ENCODE peak calls at places on chromosomes 5 and 9, in four cellular contexts. A is WERI-Rb-1, X is adrenal gland, I is left ventricle myocardium inferior. M is an unnamed sample.

GRCh38 chr5:91225848-91226686 is 157.1 kb downstream of the ARRDC3 start:
- DNase-seq in X (no peak), A (peak; percentile 62), I (no peak), M (peak; percentile 55)

GRCh38 chr5:114957384-114957783 is 212.3 kb downstream of the TRIM36 start:
- DNase-seq in X (no peak), I (no peak), A (no peak), M (no peak)

GRCh38 chr9:133227242-133227860 is 18.3 kb upstream of the OBP2B start:
- DNase-seq in A (no peak), I (no peak), X (no peak), M (no peak)

GRCh38 chr5:64869419-64869818 is 100.7 kb downstream of the CWC27 start:
- DNase-seq in X (no peak), A (no peak), I (no peak), M (no peak)

GRCh38 chr9:7185612-7186011 is 427.8 kb downstream of the KDM4C start:
- DNase-seq in X (peak; percentile 19), I (no peak), A (no peak), M (no peak)

GRCh38 chr5:117220730-117221129 is 646.1 kb upstream of the SEMA6A start:
- DNase-seq in X (no peak), A (no peak), I (no peak), M (no peak)

GRCh38 chr9:107276966-107277710 is 5.9 kb upstream of the RAD23B start:
- DNase-seq in X (no peak), A (no peak), I (no peak), M (no peak)

GRCh38 chr5:109656829-109657228 is 32.9 kb upstream of the MAN2A1 start:
- DNase-seq in X (peak; percentile 73), I (peak; percentile 26), A (no peak), M (no peak)

GRCh38 chr9:130368631-130369103 is 76.1 kb upstream of the ASS1 start:
- DNase-seq in X (no peak), A (no peak), I (no peak), M (no peak)

GRCh38 chr5:124755565-124755964 is 9.1 kb upstream of the ZNF608 start:
- DNase-seq in I (no peak), X (no peak), A (peak; percentile 17), M (no peak)

GRCh38 chr5:178340187-178340586 is 107.6 kb upstream of the PHYKPL start:
- DNase-seq in X (no peak), A (no peak), I (no peak), M (no peak)

GRCh38 chr5:66958984-66959641 is 237.5 kb downstream of the CD180 start:
- DNase-seq in X (peak; percentile 59), A (no peak), I (peak; percentile 40), M (peak; percentile 19)

GRCh38 chr5:154078305-154078704 is 39.5 kb downstream of the MFAP3 start:
- DNase-seq in X (peak; percentile 16), A (no peak), I (no peak), M (no peak)
- H3K27ac ChIP-seq in X (no peak overlapping the region), A (no peak overlapping the region), I (peak overlapping the region; percentile 57), M (no peak overlapping the region)

DNA sequence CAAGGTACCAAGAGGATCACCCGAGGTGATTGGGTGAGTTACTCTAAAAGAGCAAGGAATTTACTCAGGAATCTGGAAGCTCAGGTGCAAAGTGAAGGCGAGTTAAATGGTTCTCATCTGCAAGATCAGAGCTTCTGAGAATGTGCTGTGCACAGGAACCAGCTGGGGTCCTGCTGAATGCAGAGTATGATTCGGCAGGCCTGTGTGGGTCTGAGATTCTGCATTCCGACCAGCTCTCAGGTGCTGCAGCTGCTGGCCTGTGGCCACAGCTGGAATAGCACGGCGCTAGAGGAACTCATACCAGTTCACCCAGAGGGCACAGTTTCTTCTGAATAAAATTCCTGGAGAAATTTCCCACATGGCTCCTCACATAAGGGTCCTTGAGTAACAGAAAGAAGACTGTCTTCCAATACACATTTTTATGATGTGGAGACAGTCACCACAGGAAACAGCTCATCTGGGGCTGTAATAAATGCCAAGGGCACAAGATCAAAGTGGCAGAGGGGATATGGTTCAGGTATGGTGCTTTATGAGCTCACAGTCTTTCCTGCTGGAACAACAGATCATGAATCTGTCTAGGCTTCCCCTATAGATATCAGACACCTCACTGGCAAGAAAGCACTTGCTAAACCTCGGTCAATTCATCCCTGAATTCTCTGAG is 83.9 kb downstream of the PTPN3 start:
- DNase-seq in I (no peak), X (no peak), A (no peak), M (no peak)
- TF ChIP-seq CTCF in I (no peak), X (no peak), A (no peak), M (no peak)

GRCh38 chr5:44389410-44389879 is at the start of gene FGF10:
- DNase-seq in I (peak; percentile 29), A (peak; percentile 8), X (no peak), M (peak; percentile 50)

GRCh38 chr5:44387391-44387790 is 1.8 kb downstream of the FGF10 start:
- DNase-seq in X (no peak), I (no peak), A (no peak), M (no peak)

GRCh38 chr5:44388504-44389409 is 463 bp downstream of the FGF10 start:
- DNase-seq in A (no peak), I (peak; percentile 14), X (no peak), M (peak; percentile 11)

GRCh38 chr5:44390332-44390731 is 1.1 kb upstream of the FGF10 start:
- DNase-seq in X (no peak), I (no peak), A (no peak), M (no peak)

GRCh38 chr5:44387911-44388310 is 1.3 kb downstream of the FGF10 start:
- DNase-seq in X (no peak), I (no peak), A (no peak), M (no peak)
- H3K27ac ChIP-seq in X (no peak overlapping the region), I (no peak overlapping the region), A (no peak overlapping the region), M (peak overlapping the region; percentile 84)

GRCh38 chr5:87539839-87540238 is 127.1 kb upstream of the CCNH start:
- DNase-seq in X (no peak), I (no peak), A (no peak), M (no peak)
- TF ChIP-seq CTCF in X (no peak), I (no peak), A (no peak), M (no peak)

GRCh38 chr9:93094294-93095204 is 1.5 kb upstream of the CARD19 start:
- DNase-seq in I (peak; percentile 59), X (peak; percentile 75), A (no peak), M (peak; percentile 61)

GRCh38 chr9:93092171-93092991 is 3.6 kb upstream of the CARD19 start:
- DNase-seq in X (peak; percentile 16), I (no peak), A (no peak), M (no peak)

GRCh38 chr9:93091453-93092081 is 4.5 kb upstream of the CARD19 start:
- DNase-seq in X (peak; percentile 75), A (no peak), I (no peak), M (no peak)

GRCh38 chr9:93093449-93094293 is 2.3 kb upstream of the CARD19 start:
- DNase-seq in I (no peak), X (peak; percentile 43), A (no peak), M (no peak)

GRCh38 chr9:93093081-93093448 is 3.0 kb upstream of the CARD19 start:
- DNase-seq in A (no peak), X (peak; percentile 38), I (no peak), M (no peak)
- H3K27ac ChIP-seq in A (no peak overlapping the region), X (peak overlapping the region; percentile 98), I (peak overlapping the region; percentile 97), M (no peak overlapping the region)

GRCh38 chr9:8855046-8855445 is 1055.5 kb upstream of the DMAC1 start:
- DNase-seq in A (no peak), X (no peak), I (no peak), M (no peak)
- TF ChIP-seq CTCF in A (peak; percentile 35), X (no peak), I (peak; percentile 49), M (no peak)

DNA sequence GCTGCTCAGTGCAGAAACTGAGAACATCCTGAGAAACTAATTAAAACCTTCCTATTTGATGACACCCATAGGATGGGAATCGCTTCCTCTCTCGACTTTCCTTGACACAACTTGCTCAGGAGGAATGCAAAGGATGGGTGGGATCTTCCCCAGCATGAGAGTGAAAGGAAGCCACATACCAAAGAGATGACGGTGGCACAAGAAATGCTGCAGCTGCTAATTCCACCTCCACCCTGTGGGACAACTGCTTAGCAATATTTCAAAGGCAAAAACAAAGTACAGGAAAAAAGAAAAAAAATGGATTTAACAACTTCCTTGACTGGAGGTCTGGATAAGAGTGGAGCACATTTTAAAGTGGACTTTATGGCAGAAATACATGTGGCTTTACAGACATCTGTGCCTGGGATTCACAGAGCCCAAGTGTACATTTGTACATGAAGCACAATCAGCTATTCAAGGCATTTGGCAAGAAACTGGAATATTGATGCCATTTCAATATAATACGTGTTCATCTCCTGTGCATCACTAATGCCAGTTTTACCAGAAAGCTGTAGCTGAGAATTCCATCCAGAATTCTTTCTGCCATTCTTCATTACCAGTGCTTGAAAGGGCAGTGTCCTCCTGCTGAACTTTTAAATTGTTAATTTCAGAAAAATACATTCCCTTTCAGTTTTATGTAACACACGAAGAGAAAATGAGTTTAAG is 359.2 kb upstream of the ACTBL2 start:
- DNase-seq in X (peak; percentile 14), A (no peak), I (no peak), M (no peak)
- H3K27ac ChIP-seq in X (no peak overlapping the region), A (no peak overlapping the region), I (peak overlapping the region; percentile 65), M (no peak overlapping the region)

GRCh38 chr5:79772651-79773050 is 83.0 kb downstream of the CMYA5 start:
- DNase-seq in I (no peak), A (no peak), X (no peak), M (no peak)

GRCh38 chr5:79771387-79771786 is 81.8 kb downstream of the CMYA5 start:
- DNase-seq in X (no peak), A (no peak), I (no peak), M (no peak)

GRCh38 chr5:79773612-79774011 is 84.0 kb downstream of the CMYA5 start:
- DNase-seq in I (no peak), X (no peak), A (no peak), M (no peak)

GRCh38 chr5:79774855-79775237 is 85.2 kb downstream of the CMYA5 start:
- DNase-seq in A (no peak), X (no peak), I (no peak), M (no peak)

GRCh38 chr5:79774171-79774854 is 84.7 kb downstream of the CMYA5 start:
- DNase-seq in A (peak; percentile 67), X (no peak), I (no peak), M (no peak)
- TF ChIP-seq CTCF in A (peak; percentile 60), X (no peak), I (peak; percentile 41), M (no peak)

GRCh38 chr5:68221488-68221887 is 5.9 kb downstream of the PIK3R1 start:
- DNase-seq in A (no peak), I (no peak), X (no peak), M (no peak)

GRCh38 chr5:68222310-68222709 is 6.8 kb downstream of the PIK3R1 start:
- DNase-seq in I (no peak), A (no peak), X (no peak), M (no peak)

GRCh38 chr5:68220260-68220659 is 4.7 kb downstream of the PIK3R1 start:
- DNase-seq in I (no peak), X (no peak), A (no peak), M (no peak)

GRCh38 chr5:68222824-68223354 is 7.3 kb downstream of the PIK3R1 start:
- DNase-seq in X (no peak), I (no peak), A (no peak), M (no peak)

DNA sequence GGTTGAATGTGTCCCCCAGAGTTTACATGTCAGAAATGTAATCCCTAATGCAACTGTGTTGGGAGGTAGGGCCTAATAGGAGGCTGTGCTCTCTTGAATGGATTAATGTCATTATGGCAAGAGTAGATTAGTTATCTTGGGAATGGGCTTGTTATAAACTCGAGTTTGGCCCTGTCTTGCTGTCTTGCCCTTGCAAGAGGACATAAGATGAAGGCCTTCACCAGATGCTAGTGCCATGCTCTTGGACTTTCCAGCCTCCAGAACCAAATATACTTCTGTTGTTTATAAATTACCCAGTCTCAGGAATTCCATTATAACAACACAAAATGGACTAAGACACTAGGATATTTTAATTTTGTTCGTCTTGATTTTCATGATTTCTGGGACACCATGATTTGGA is 5.4 kb downstream of the PIK3R1 start:
- DNase-seq in X (no peak), A (no peak), I (no peak), M (no peak)
- H3K27ac ChIP-seq in X (no peak overlapping the region), A (no peak overlapping the region), I (no peak overlapping the region), M (no peak overlapping the region)

M was measured in pancreas.